ENCODE peak calls at places on chromosomes 4 and X, in four cellular contexts. W is neural progenitor cell, S is upper lobe of right lung, Y is uterus. Q is an unnamed sample.

GRCh38 chr4:121380448-121381147 is at the start of gene QRFPR:
- DNase-seq in S (no peak), W (peak; percentile 70), Y (no peak), Q (peak; percentile 61)

GRCh38 chr4:108902769-108903168 is 139.9 kb upstream of the ETNPPL start:
- DNase-seq in S (no peak), W (no peak), Y (no peak), Q (no peak)

GRCh38 chrX:124015721-124016120 is 54.2 kb downstream of the STAG2 start:
- DNase-seq in S (no peak), W (no peak), Y (no peak), Q (no peak)

GRCh38 chr4:101020956-101021355 is 326.4 kb downstream of the PPP3CA start:
- DNase-seq in W (no peak), S (no peak), Y (no peak), Q (no peak)

GRCh38 chrX:118347131-118347530 is 1.2 kb downstream of the WDR44 start:
- DNase-seq in W (peak; percentile 19), Y (no peak), S (no peak), Q (no peak)

GRCh38 chr4:6660430-6660829 is 19.9 kb downstream of the MRFAP1 start:
- DNase-seq in Y (no peak), W (no peak), S (no peak), Q (no peak)

GRCh38 chrX:46488712-46489111 is 56.5 kb downstream of the ZNF674 start:
- DNase-seq in S (no peak), Y (no peak), W (peak; percentile 9), Q (no peak)

GRCh38 chr4:7524064-7524682 is 89.4 kb upstream of the PSAPL1 start:
- DNase-seq in Y (no peak), S (no peak), W (no peak), Q (no peak)

GRCh38 chr4:27198971-27199370 is 338.3 kb downstream of the STIM2 start:
- DNase-seq in Y (no peak), W (no peak), S (no peak), Q (no peak)

GRCh38 chrX:148854351-148854750 is 353.9 kb downstream of the AFF2 start:
- DNase-seq in S (no peak), Y (no peak), W (no peak), Q (no peak)

GRCh38 chr4:145937021-145937861 is 1.4 kb downstream of the ZNF827 start:
- DNase-seq in W (peak; percentile 70), S (peak; percentile 84), Y (peak; percentile 74), Q (peak; percentile 89)

GRCh38 chr4:3372264-3372932 is 69.4 kb upstream of the HGFAC start:
- DNase-seq in Y (no peak), S (peak; percentile 60), W (no peak), Q (no peak)

GRCh38 chr4:100079264-100079663 is 111.0 kb downstream of the DDIT4L start:
- DNase-seq in W (no peak), S (no peak), Y (no peak), Q (no peak)

GRCh38 chr4:143626134-143626859 is 74.2 kb downstream of the FREM3 start:
- DNase-seq in Y (peak; percentile 53), S (no peak), W (no peak), Q (peak; percentile 90)

GRCh38 chr4:121824950-121825349 is 1.3 kb upstream of the CCNA2 start:
- DNase-seq in Y (no peak), W (no peak), S (no peak), Q (no peak)

GRCh38 chrX:55486736-55487135 is 2.9 kb downstream of the USP51 start:
- DNase-seq in W (no peak), Y (no peak), S (no peak), Q (no peak)

GRCh38 chr4:24805036-24805435 is 9.7 kb downstream of the SOD3 start:
- DNase-seq in S (no peak), W (no peak), Y (no peak), Q (no peak)

GRCh38 chr4:122542411-122543236 is 78.2 kb downstream of the IL21 start:
- DNase-seq in Y (no peak), S (no peak), W (no peak), Q (no peak)

GRCh38 chr4:161252520-161253141 is 911.2 kb downstream of the FSTL5 start:
- DNase-seq in Y (no peak), S (no peak), W (no peak), Q (no peak)

GRCh38 chr4:74632634-74633033 is 161.7 kb downstream of the BTC start:
- DNase-seq in W (no peak), S (no peak), Y (peak; percentile 15), Q (no peak)

GRCh38 chr4:35885081-35885480 is 359.2 kb downstream of the ARAP2 start:
- DNase-seq in Y (no peak), W (no peak), S (no peak), Q (no peak)

DNA sequence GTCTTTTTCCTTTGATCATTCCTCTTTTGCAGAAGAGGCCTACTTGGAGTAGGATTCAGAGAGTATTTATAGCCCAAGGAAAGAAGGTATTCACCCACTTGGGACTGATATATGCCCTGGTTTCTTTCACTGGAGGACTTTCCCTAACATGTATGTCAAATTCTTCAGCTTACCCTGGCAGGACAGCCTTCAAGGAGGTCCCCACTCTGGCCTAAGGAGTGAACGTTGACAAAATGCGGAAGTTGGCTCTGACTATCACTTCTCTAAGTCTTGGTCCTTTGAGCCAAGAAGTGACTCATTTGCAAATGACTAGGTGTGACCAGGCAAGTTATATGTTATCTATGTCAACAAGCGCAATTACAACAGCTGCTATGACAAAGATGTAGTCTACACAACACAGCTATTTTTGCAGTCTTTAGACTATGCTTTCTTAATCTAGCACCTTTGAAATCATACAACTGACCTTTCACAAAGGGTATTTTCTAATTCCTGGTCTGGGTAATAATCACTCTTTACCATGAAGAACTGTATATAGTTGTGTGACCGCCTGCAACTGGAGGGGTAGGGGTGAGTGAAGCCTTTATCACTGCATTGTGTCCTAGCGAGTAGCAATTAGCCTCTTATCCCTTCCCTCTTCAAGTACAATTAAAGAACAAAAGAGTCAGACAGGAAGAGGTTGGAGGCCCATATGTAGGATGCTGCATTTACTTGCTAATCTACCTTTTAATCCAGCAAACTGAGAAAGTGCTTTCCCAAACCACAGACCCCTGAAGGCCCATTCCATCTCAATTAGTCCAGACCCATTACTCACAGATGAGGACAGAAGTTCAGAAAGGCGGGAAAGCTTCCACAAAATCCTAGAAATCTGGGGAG is 50.1 kb downstream of the RASGEF1B start:
- DNase-seq in W (peak; percentile 21), S (no peak), Y (no peak), Q (no peak)
- H3K4me1 ChIP-seq in W (peaks cover 65% of the 10 kb centered on the region), S (no peaks in the 10 kb centered on the region), Y (no peaks in the 10 kb centered on the region), Q (no peaks in the 10 kb centered on the region)

GRCh38 chrX:154367474-154368308 is 6.7 kb downstream of the FLNA start:
- DNase-seq in S (no peak), Y (no peak), W (no peak), Q (no peak)
- H3K4me1 ChIP-seq in S (peaks cover 16% of the 10 kb centered on the region), Y (no peaks in the 10 kb centered on the region), W (no peaks in the 10 kb centered on the region), Q (no peaks in the 10 kb centered on the region)

GRCh38 chr4:173248690-173249089 is 80.1 kb downstream of the GALNT7 start:
- DNase-seq in S (no peak), W (no peak), Y (no peak), Q (no peak)
- H3K4me1 ChIP-seq in S (no peaks in the 10 kb centered on the region), W (peaks cover 32% of the 10 kb centered on the region), Y (peaks cover 9% of the 10 kb centered on the region), Q (no peaks in the 10 kb centered on the region)

DNA sequence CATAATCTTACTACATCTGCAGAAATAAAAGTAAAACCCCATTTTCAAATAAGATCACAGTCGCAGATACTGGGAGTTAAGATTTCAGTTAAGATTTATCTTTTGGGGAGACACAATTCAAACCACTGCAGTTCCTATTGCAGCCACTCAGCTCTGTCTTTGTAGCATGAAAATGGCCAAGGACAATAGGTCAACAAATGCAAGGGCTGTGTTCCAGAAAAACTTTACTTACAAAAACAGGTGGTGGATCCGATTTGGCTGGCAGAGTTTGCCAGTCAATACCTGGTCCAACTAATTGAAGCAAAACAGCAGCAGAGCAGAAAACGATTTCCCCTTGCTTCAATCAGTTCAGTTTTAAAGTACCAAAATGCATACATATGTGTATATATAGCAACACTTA is 77.4 kb downstream of the TENM3 start:
- DNase-seq in W (no peak), Y (no peak), S (no peak), Q (no peak)
- H3K4me1 ChIP-seq in W (peaks cover 21% of the 10 kb centered on the region), Y (no peaks in the 10 kb centered on the region), S (no peaks in the 10 kb centered on the region), Q (no peaks in the 10 kb centered on the region)

GRCh38 chr4:61333490-61333889 is 133.4 kb downstream of the ADGRL3 start:
- DNase-seq in Y (no peak), W (no peak), S (no peak), Q (no peak)
- H3K4me1 ChIP-seq in Y (no peaks in the 10 kb centered on the region), W (peaks cover 35% of the 10 kb centered on the region), S (no peaks in the 10 kb centered on the region), Q (no peaks in the 10 kb centered on the region)

Q was measured in kidney.